ENCODE peak calls at places on chromosome 18, in nine cellular contexts. G is GM23248, Z is endothelial cell of umbilical vein, A is astrocyte, C is fibroblast of lung, W is mammary epithelial cell, L is endodermal cell, R is PC-3, U is neuronal stem cell. E is an unnamed sample.

GRCh38 chr18:10965104-10965503 is 184.3 kb downstream of the PIEZO2 start:
- DNase-seq in G (peak; percentile 23), U (no peak), Z (no peak), C (no peak), R (no peak), W (no peak), L (no peak), A (no peak), E (peak; percentile 33)

GRCh38 chr18:46418657-46419260 is 238.3 kb downstream of the LOXHD1 start:
- DNase-seq in W (no peak), L (peak; percentile 17), R (no peak), G (peak; percentile 39), C (peak; percentile 39), U (no peak), A (peak; percentile 27), Z (no peak), E (no peak)

GRCh38 chr18:2907459-2908145 is 60.8 kb downstream of the EMILIN2 start:
- DNase-seq in C (no peak), R (no peak), Z (peak; percentile 6), W (no peak), A (no peak), L (peak; percentile 34), G (peak; percentile 21), U (no peak), E (no peak)

GRCh38 chr18:49899647-49900330 is 86.5 kb upstream of the ACAA2 start:
- DNase-seq in Z (no peak), W (no peak), U (no peak), C (no peak), L (no peak), G (no peak), R (peak; percentile 8), A (no peak), E (no peak)

GRCh38 chr18:50297621-50298442 is 10.3 kb upstream of the CXXC1 start:
- DNase-seq in U (peak; percentile 51), R (no peak), L (peak; percentile 89), Z (peak; percentile 62), W (peak; percentile 50), A (peak; percentile 65), C (peak; percentile 73), G (peak; percentile 87), E (peak; percentile 76)

GRCh38 chr18:47883771-47884413 is 46.6 kb downstream of the SMAD2 start:
- DNase-seq in A (peak; percentile 81), G (peak; percentile 77), L (no peak), Z (peak; percentile 11), R (peak; percentile 51), U (no peak), C (peak; percentile 85), W (peak; percentile 91), E (peak; percentile 27)

GRCh38 chr18:76451475-76452331 is 43.3 kb downstream of the ZNF516 start:
- DNase-seq in W (no peak), R (no peak), L (peak; percentile 59), U (peak; percentile 21), G (peak; percentile 66), A (no peak), Z (peak; percentile 48), C (peak; percentile 33), E (no peak)

GRCh38 chr18:44819944-44820510 is 139.3 kb downstream of the SETBP1 start:
- DNase-seq in U (no peak), Z (no peak), G (no peak), A (no peak), C (no peak), W (no peak), L (peak; percentile 65), R (no peak), E (no peak)

GRCh38 chr18:65750421-65751144 is at the start of gene CDH7:
- DNase-seq in L (peak; percentile 83), G (no peak), R (peak; percentile 60), A (no peak), C (peak; percentile 9), Z (no peak), W (no peak), U (peak; percentile 46), E (no peak)

GRCh38 chr18:62323483-62324354 is 1.4 kb upstream of the TNFRSF11A start:
- DNase-seq in G (no peak), C (no peak), R (no peak), Z (no peak), A (no peak), U (no peak), W (no peak), L (no peak), E (no peak)

GRCh38 chr18:58493516-58494253 is 135.2 kb downstream of the ALPK2 start:
- DNase-seq in L (peak; percentile 92), A (peak; percentile 63), C (peak; percentile 74), W (peak; percentile 58), G (peak; percentile 91), R (peak; percentile 82), Z (peak; percentile 61), U (peak; percentile 74), E (peak; percentile 97)

GRCh38 chr18:63070750-63071502 is 248.6 kb downstream of the BCL2 start:
- DNase-seq in R (no peak), U (no peak), C (no peak), Z (no peak), W (no peak), G (no peak), A (no peak), L (peak; percentile 38), E (no peak)

GRCh38 chr18:33556846-33557245 is 21.2 kb upstream of the ASXL3 start:
- DNase-seq in L (no peak), A (no peak), R (no peak), C (no peak), U (no peak), G (no peak), W (peak; percentile 65), Z (no peak), E (no peak)

GRCh38 chr18:62521588-62521987 is 1.2 kb upstream of the ZCCHC2 start:
- DNase-seq in U (no peak), W (peak; percentile 23), L (no peak), G (no peak), C (peak; percentile 11), Z (no peak), R (peak; percentile 20), A (no peak), E (peak; percentile 6)

GRCh38 chr18:32769242-32770180 is 3.3 kb downstream of the KLHL14 start:
- DNase-seq in C (no peak), R (no peak), L (peak; percentile 83), U (no peak), W (no peak), G (no peak), Z (no peak), A (no peak), E (no peak)

GRCh38 chr18:79396431-79397287 is 929 bp downstream of the NFATC1 start:
- DNase-seq in W (peak; percentile 21), L (peak; percentile 81), A (peak; percentile 42), U (no peak), Z (peak; percentile 40), R (peak; percentile 49), C (peak; percentile 59), G (peak; percentile 77), E (peak; percentile 78)
- H3K9ac ChIP-seq in W (no peak overlapping the region), L (peak overlapping the region; percentile 20), A (no peak overlapping the region), U (peak overlapping the region; percentile 60), Z (peak overlapping the region; percentile 81), R (no peak overlapping the region), C (no peak overlapping the region), G (peak overlapping the region; percentile 83), E (no peak overlapping the region)

DNA sequence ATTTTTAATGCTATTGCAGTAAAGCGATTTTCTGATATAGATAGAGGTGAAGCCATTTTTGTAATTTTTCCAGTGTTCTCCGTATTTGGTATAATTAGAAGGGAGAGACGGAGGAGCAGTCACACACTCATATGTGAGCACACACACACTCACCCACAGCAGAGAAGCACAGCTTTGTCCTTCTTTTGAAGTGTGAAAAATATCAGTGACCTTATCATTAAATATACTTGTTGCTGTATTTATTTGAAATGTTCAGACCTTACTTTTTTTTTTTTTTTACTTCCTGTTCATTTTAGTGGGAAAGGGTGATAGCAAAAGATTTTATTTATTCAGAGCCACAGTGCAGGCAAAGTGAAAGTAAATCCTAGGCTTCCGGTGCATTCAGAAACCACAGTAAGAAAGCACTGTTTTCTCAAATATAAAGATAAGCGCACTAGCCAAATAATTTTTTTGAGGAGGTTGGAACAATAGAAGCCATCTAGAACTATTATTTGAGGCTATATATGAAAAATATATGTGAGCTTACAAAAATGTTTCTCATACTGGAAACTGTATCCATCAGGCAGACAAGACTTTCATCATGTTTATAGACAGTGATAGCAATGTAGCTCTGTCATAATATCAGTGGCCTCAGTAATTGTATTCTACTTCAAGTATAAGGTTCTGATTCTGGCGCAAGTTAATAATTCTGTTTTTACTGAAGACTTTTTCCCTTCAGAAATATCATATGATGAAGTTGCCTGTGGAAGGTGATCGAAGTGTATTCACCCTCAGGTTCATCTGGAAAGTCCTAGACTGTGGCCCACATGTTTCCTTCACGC is 37.2 kb downstream of the TSHZ1 start:
- DNase-seq in W (peak; percentile 54), R (peak; percentile 15), C (peak; percentile 60), U (no peak), A (peak; percentile 62), G (peak; percentile 74), Z (peak; percentile 86), L (no peak), E (peak; percentile 73)
- H3K9ac ChIP-seq in W (peak overlapping the region; percentile 84), R (peak overlapping the region; percentile 60), C (peak overlapping the region; percentile 32), U (no peak overlapping the region), A (peak overlapping the region; percentile 76), G (peak overlapping the region; percentile 80), Z (peak overlapping the region; percentile 78), L (no peak overlapping the region), E (peak overlapping the region; percentile 88)

DNA sequence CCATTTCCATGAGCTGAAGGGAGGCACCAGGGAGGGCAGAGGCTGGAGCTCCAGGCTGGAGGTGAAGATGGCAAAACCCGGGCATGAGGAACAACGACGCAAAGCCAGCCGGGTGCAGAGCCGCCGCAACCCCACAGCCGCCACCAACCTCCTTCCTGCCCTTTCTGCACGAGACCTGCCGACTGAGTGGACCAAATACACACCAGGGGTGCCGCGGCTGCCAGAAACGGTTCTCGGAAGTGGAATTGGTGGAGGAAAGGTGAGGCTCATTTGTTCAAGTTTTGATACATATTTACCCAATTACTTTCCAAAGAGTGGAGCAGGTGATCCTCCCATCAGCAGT is 8.4 kb upstream of the CIDEA start:
- DNase-seq in U (no peak), W (no peak), R (no peak), Z (no peak), C (no peak), G (no peak), A (no peak), L (no peak), E (no peak)
- H3K9ac ChIP-seq in U (no peak overlapping the region), W (no peak overlapping the region), R (no peak overlapping the region), Z (no peak overlapping the region), C (no peak overlapping the region), G (no peak overlapping the region), A (no peak overlapping the region), L (no peak overlapping the region), E (no peak overlapping the region)

GRCh38 chr18:54830260-54830659 is 2.0 kb downstream of the RAB27B start:
- DNase-seq in R (peak; percentile 26), A (no peak), W (peak; percentile 78), L (no peak), G (peak; percentile 6), Z (no peak), U (no peak), C (no peak), E (no peak)
- H3K9ac ChIP-seq in R (no peak overlapping the region), A (no peak overlapping the region), W (no peak overlapping the region), L (no peak overlapping the region), G (no peak overlapping the region), Z (no peak overlapping the region), U (no peak overlapping the region), C (no peak overlapping the region), E (no peak overlapping the region)